ENCODE peak calls at places on chromosomes 5 and 9, in seven cellular contexts. S is transverse colon, U is IMR-90, W is NCI-H345, M is right cardiac atrium, Z is H7, K is ACHN. F is an unnamed sample.

GRCh38 chr5:151682240-151682639 is 4.5 kb downstream of the SPARC start:
- DNase-seq in M (no peak), Z (no peak), W (no peak), S (no peak), K (no peak), U (no peak), F (no peak)

GRCh38 chr5:156354571-156354970 is 27.6 kb downstream of the SGCD start:
- DNase-seq in U (peak), W (no peak), Z (no peak), S (no peak), K (no peak), M (no peak), F (no peak)

GRCh38 chr5:107285772-107286171 is 385.0 kb downstream of the EFNA5 start:
- DNase-seq in U (no peak), S (no peak), W (no peak), Z (no peak), M (no peak), K (no peak), F (no peak)

GRCh38 chr5:148145916-148146315 is 22.4 kb upstream of the SPINK14 start:
- DNase-seq in W (peak), Z (no peak), K (no peak), S (peak), M (no peak), U (peak), F (no peak)

GRCh38 chr5:43560128-43560527 is 3.3 kb upstream of the PAIP1 start:
- DNase-seq in W (no peak), K (no peak), U (peak), M (no peak), Z (no peak), S (no peak), F (no peak)

GRCh38 chr5:43312699-43313034 is 545 bp downstream of the HMGCS1 start:
- DNase-seq in W (peak), K (no peak), M (no peak), S (no peak), Z (no peak), U (no peak), F (no peak)

GRCh38 chr5:135034186-135034962 is at the start of gene PITX1:
- DNase-seq in K (no peak), U (peak), Z (peak), S (peak), W (peak), M (no peak), F (peak)

GRCh38 chr9:86082870-86083269 is 16.5 kb downstream of the GOLM1 start:
- DNase-seq in S (no peak), W (peak), M (no peak), K (no peak), U (no peak), Z (no peak), F (no peak)

GRCh38 chr5:39671421-39672110 is 246.8 kb upstream of the DAB2 start:
- DNase-seq in S (no peak), M (no peak), W (no peak), Z (no peak), U (no peak), K (no peak), F (no peak)

GRCh38 chr5:18744990-18745590 is 1110.8 kb downstream of the TAF11L14 start:
- DNase-seq in K (peak), W (no peak), Z (no peak), U (no peak), M (no peak), S (peak), F (no peak)

GRCh38 chr9:129868571-129869486 is 33.6 kb downstream of the USP20 start:
- DNase-seq in W (no peak), K (no peak), Z (no peak), S (peak), U (no peak), M (no peak), F (peak)